ENCODE peak calls at places on chromosomes 4 and X, in ten cellular contexts. G, T, S, U, W, X, C, R, O and L are unnamed samples.

GRCh38 chr4:161856711-161857326 is 307.0 kb downstream of the FSTL5 start:
- DNase-seq in G (no peak), T (peak), S (no peak), U (no peak), W (no peak), X (no peak), C (no peak), R (no peak), O (no peak), L (no peak)

GRCh38 chr4:165299399-165300060 is 27.9 kb upstream of the MSMO1 start:
- DNase-seq in G (no peak), T (no peak), S (peak), U (no peak), W (no peak), X (no peak), C (no peak), R (no peak), O (no peak), L (no peak)

GRCh38 chrX:40746536-40746935 is 11.2 kb upstream of the MED14 start:
- DNase-seq in G (no peak), T (no peak), S (no peak), U (no peak), W (no peak), X (no peak), C (no peak), R (no peak), O (no peak), L (no peak)

GRCh38 chr4:37687666-37688065 is 1.5 kb upstream of the RELL1 start:
- DNase-seq in G (no peak), T (no peak), S (no peak), U (no peak), W (no peak), X (no peak), C (no peak), R (no peak), O (no peak), L (no peak)

GRCh38 chr4:718460-718859 is 12.8 kb downstream of the PCGF3 start:
- DNase-seq in G (no peak), T (no peak), S (no peak), U (no peak), W (no peak), X (no peak), C (no peak), R (no peak), O (no peak), L (no peak)

GRCh38 chr4:2871911-2872310 is 28.3 kb downstream of the ADD1 start:
- DNase-seq in G (no peak), T (no peak), S (no peak), U (no peak), W (no peak), X (no peak), C (no peak), R (no peak), O (no peak), L (no peak)

GRCh38 chr4:66160606-66161005 is 490.3 kb upstream of the EPHA5 start:
- DNase-seq in G (no peak), T (no peak), S (no peak), U (no peak), W (no peak), X (no peak), C (no peak), R (no peak), O (peak), L (no peak)

GRCh38 chr4:8341691-8342090 is 72.1 kb downstream of the HTRA3 start:
- DNase-seq in G (no peak), T (no peak), S (no peak), U (no peak), W (no peak), X (no peak), C (no peak), R (no peak), O (no peak), L (no peak)

GRCh38 chr4:48254381-48255072 is 15.1 kb downstream of the TEC start:
- DNase-seq in G (no peak), T (peak), S (no peak), U (peak), W (no peak), X (peak), C (no peak), R (no peak), O (peak), L (no peak)

GRCh38 chr4:139817657-139818452 is 152.2 kb downstream of the MGST2 start:
- DNase-seq in G (peak), T (peak), S (no peak), U (no peak), W (no peak), X (peak), C (no peak), R (no peak), O (peak), L (no peak)

GRCh38 chr4:105605493-105605892 is 53.1 kb downstream of the ARHGEF38 start:
- DNase-seq in G (peak), T (peak), S (no peak), U (no peak), W (no peak), X (no peak), C (no peak), R (no peak), O (peak), L (no peak)

GRCh38 chr4:184355111-184355604 is 119.2 kb downstream of the IRF2 start:
- DNase-seq in G (no peak), T (peak), S (no peak), U (peak), W (no peak), X (peak), C (peak), R (no peak), O (peak), L (peak)

GRCh38 chr4:6641971-6642320 is 1.5 kb downstream of the MRFAP1 start:
- DNase-seq in G (no peak), T (no peak), S (no peak), U (no peak), W (no peak), X (no peak), C (no peak), R (no peak), O (peak), L (peak)